ENCODE peak calls at places on chromosome 3, in four cellular contexts. O is WTC11, M is HEK293T, N is K562. Y is an unnamed sample.

GRCh38 chr3:88114878-88115549 is 34.7 kb upstream of the C3orf38 start:
- DNase-seq in N (no peak), M (no peak), O (no peak), Y (no peak)

GRCh38 chr3:25483456-25483855 is 55.4 kb downstream of the RARB start:
- DNase-seq in O (no peak), M (no peak), N (no peak), Y (no peak)

GRCh38 chr3:51703776-51704510 is 2.9 kb upstream of the GRM2 start:
- DNase-seq in O (no peak), N (no peak), M (no peak), Y (no peak)

GRCh38 chr3:178436773-178437172 is 99.5 kb upstream of the KCNMB2 start:
- DNase-seq in N (peak; percentile 22), O (no peak), M (no peak), Y (no peak)

GRCh38 chr3:104523136-104523535 is 843.6 kb upstream of the ALCAM start:
- DNase-seq in O (no peak), N (no peak), M (no peak), Y (no peak)

GRCh38 chr3:132682201-132682600 is 22.1 kb downstream of the UBA5 start:
- DNase-seq in N (no peak), M (no peak), O (no peak), Y (no peak)

GRCh38 chr3:4819294-4819693 is 159.9 kb upstream of the BHLHE40 start:
- DNase-seq in M (no peak), O (no peak), N (no peak), Y (no peak)

GRCh38 chr3:141498592-141499223 is 11.9 kb downstream of the RASA2 start:
- DNase-seq in O (no peak), N (no peak), M (no peak), Y (no peak)

GRCh38 chr3:49460956-49461355 is 9.1 kb upstream of the DAG1 start:
- DNase-seq in O (no peak), N (no peak), M (no peak), Y (no peak)
- TF ChIP-seq ELF4 in O (no peak), N (no peak), M (no peak), Y (no peak)

GRCh38 chr3:118943597-118943996 is 91.0 kb downstream of the IGSF11 start:
- DNase-seq in O (no peak), M (no peak), N (peak; percentile 25), Y (no peak)
- TF ChIP-seq ELF4 in O (no peak), M (no peak), N (no peak), Y (no peak)

DNA sequence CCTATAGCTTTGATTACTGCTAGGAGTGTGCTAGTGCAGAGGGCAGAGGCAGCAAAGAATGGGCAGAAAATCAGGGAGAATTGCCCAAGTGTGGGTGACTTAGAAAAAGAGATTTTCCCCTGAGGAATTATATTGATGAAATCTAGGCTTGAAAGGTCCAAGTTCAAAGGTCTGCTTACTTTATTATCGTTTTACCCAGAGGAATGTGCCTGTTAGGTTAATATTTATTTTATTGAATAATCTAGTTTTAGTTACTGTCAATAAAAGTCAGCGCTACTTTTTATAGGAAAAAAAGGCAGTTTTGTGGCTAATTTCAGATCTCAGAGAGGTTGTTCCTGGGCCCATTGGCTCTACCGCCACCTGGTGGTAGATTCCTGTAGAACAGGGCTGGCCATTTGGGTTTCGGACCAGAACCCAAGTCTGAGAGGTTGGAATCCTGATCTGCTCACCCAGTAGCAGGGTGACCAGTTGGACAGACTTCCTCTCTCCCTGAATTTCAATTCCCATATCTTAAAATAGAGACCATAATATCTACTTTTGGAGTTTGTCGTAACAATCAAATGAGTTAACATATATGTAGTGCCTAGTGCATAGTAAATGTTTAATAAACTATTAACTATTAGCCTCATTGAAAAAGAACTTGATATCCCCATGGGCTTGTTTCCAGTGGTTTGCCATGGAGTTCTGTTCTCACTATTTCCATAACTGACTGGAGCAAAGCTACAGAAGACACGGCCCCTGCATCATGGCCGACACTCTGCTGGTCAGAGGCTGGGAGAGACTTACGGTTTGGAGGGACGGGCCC is 62.7 kb upstream of the ZNF148 start:
- DNase-seq in N (peak; percentile 53), O (peak; percentile 79), M (peak; percentile 60), Y (peak; percentile 32)
- TF ChIP-seq ELF4 in N (no peak), O (no peak), M (no peak), Y (no peak)

DNA sequence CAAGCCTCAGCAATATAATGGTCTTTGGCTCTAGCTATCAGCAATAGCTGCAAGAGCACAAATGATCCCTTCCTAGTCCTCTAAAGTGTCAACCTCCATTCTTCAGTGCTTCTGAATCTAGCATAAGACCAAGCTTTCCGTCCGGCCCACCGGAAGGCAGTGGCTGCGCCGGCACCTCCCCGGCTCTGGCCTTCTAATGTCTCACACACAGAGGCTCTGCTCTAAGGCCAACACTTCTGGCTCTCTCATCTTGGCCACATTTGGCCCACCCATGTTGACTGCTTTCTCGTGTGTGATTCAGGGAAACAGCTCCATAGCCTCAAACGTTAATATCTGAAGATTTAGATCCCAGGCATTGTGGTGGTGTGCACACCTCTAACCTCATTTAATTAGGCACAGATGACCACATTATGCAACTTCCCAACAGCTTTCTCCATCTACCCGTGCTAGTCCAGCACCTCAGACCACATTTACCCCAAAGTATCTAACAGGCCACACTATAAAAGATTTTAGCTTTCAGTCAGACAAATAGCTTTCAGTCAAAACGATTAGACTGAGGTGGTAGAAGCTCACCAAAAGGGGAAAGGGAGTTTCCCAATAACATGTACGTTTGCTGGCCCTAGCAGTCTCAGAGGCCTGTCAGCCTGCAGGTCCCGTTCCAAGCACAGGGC is 19.3 kb downstream of the SLC51A start:
- DNase-seq in N (no peak), M (no peak), O (no peak), Y (no peak)
- TF ChIP-seq ELF4 in N (no peak), M (no peak), O (no peak), Y (no peak)

DNA sequence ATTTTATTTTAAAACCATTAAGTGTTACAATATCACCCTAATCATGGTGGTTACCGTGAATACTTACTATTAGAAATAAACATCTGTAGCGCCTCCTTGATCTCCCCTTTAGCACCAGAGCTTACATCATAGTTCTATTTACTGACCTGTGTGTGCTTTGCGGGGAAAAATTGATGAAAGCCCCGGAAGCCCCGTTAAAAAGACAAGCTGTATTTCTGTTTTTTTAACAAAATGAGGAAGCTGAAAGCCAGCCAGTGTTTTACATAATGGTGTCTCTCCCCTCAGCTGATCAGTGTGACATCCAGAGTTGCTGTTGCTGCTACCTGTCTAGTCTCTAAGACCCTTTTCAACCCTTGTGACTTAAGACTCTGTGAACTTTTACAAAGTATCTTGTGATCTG is 100.8 kb downstream of the OPA1 start:
- DNase-seq in N (no peak), O (no peak), M (no peak), Y (peak; percentile 63)
- TF ChIP-seq ELF4 in N (no peak), O (no peak), M (no peak), Y (no peak)

GRCh38 chr3:61894988-61895935 is 333.9 kb downstream of the PTPRG start:
- DNase-seq in O (no peak), N (no peak), M (peak; percentile 58), Y (peak; percentile 12)
- TF ChIP-seq ELF4 in O (no peak), N (no peak), M (no peak), Y (no peak)

GRCh38 chr3:148077951-148078350 is 619.8 kb upstream of the AGTR1 start:
- DNase-seq in M (no peak), O (no peak), N (no peak), Y (no peak)

GRCh38 chr3:148075829-148076716 is 621.6 kb upstream of the AGTR1 start:
- DNase-seq in N (no peak), O (peak; percentile 27), M (peak; percentile 40), Y (peak; percentile 16)

GRCh38 chr3:148077318-148077923 is 620.3 kb upstream of the AGTR1 start:
- DNase-seq in M (no peak), O (no peak), N (peak; percentile 6), Y (peak; percentile 6)

GRCh38 chr3:148079370-148079769 is 618.3 kb upstream of the AGTR1 start:
- DNase-seq in N (no peak), O (no peak), M (no peak), Y (no peak)

DNA sequence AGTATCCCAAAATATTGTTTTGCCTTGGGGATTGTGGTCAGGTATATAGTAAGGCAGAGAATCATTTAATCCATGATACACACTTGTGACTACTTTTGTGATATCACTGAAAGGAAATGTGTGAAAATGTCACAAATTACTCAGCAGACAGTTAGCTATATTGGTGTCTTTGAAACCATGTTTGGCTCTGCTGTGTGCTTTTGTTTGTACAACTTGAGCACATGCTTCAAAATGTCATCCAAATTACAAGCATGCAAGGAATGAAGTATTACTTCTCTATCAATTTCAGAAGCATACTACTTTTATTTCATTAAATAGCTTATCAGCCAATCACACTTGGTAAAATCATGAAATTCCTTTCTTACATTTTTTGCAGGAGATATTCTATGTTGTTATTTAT is 619.0 kb upstream of the AGTR1 start:
- DNase-seq in O (no peak), N (no peak), M (no peak), Y (no peak)
- TF ChIP-seq ELF4 in O (no peak), N (no peak), M (no peak), Y (no peak)

GRCh38 chr3:19539488-19540395 is 391.4 kb downstream of the KCNH8 start:
- DNase-seq in O (no peak), M (no peak), N (no peak), Y (no peak)

GRCh38 chr3:19547665-19548464 is 386.2 kb downstream of the EFHB start:
- DNase-seq in M (no peak), O (no peak), N (no peak), Y (no peak)

GRCh38 chr3:19540464-19540863 is 392.2 kb downstream of the KCNH8 start:
- DNase-seq in O (no peak), N (no peak), M (no peak), Y (no peak)

GRCh38 chr3:19541284-19541683 is 392.7 kb downstream of the EFHB start:
- DNase-seq in N (no peak), M (no peak), O (no peak), Y (no peak)

GRCh38 chr3:19543212-19543841 is 390.7 kb downstream of the EFHB start:
- DNase-seq in O (peak; percentile 11), M (peak; percentile 14), N (no peak), Y (peak; percentile 15)
- TF ChIP-seq ELF4 in O (no peak), M (no peak), N (no peak), Y (no peak)

DNA sequence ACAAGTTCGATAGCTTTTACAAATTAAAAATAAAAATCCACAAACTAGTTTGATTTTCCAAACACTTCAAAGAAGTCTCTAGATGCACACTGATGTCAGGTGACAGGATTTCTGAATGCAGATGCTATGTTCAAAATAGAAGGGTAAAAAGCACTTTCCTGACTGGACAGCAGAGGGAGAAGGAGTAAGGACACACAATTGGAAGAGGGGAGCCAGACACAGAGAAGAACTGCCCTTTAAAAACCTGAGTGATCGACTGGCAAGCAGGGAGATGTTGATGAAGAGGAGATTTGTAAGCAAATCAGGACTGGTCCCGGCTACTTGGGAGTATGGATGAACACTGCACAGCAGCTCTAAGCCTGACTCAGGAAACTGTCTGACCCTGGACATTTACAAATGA is 612.8 kb downstream of the MAGI1 start:
- DNase-seq in N (no peak), M (peak; percentile 20), O (no peak), Y (peak; percentile 18)
- TF ChIP-seq ELF4 in N (no peak), M (no peak), O (no peak), Y (no peak)

Y was measured in HepG2.